ENCODE peak calls at places on chromosome X, in five cellular contexts. N, M, H, I and J are unnamed samples.

GRCh38 chrX:35809816-35810215 is 11.7 kb downstream of the MAGEB16 start:
- DNase-seq in N (no peak), M (no peak), H (no peak), I (no peak), J (no peak)

GRCh38 chrX:154368630-154369452 is 5.6 kb downstream of the FLNA start:
- DNase-seq in N (peak; percentile 98), M (peak; percentile 41), H (peak; percentile 81), I (peak; percentile 92), J (peak; percentile 81)

GRCh38 chrX:98607739-98608138 is 1724.0 kb downstream of the RPA4 start:
- DNase-seq in N (no peak), M (peak; percentile 36), H (no peak), I (no peak), J (no peak)

GRCh38 chrX:63506320-63506719 is 155.2 kb upstream of the SPIN4 start:
- DNase-seq in N (peak; percentile 54), M (peak; percentile 61), H (no peak), I (peak; percentile 39), J (no peak)

GRCh38 chrX:64093761-64094160 is 111.7 kb downstream of the AMER1 start:
- DNase-seq in N (peak; percentile 14), M (peak; percentile 67), H (no peak), I (no peak), J (no peak)

GRCh38 chrX:79413009-79413408 is 45.9 kb upstream of the ITM2A start:
- DNase-seq in N (peak; percentile 24), M (peak; percentile 29), H (no peak), I (peak; percentile 3), J (no peak)

GRCh38 chrX:75522565-75523411 is at the start of gene ZDHHC15:
- DNase-seq in N (peak; percentile 6), M (peak; percentile 73), H (peak; percentile 63), I (peak; percentile 35), J (no peak)

GRCh38 chrX:119826399-119826959 is 26.3 kb downstream of the UPF3B start:
- DNase-seq in N (peak; percentile 69), M (peak; percentile 5), H (no peak), I (peak; percentile 20), J (no peak)

GRCh38 chrX:71053217-71053621 is 14.9 kb downstream of the SNX12 start:
- DNase-seq in N (peak; percentile 7), M (peak; percentile 92), H (no peak), I (peak; percentile 19), J (no peak)

GRCh38 chrX:134460861-134461218 is 875 bp downstream of the HPRT1 start:
- DNase-seq in N (peak; percentile 25), M (peak; percentile 17), H (no peak), I (peak; percentile 24), J (no peak)

GRCh38 chrX:37989304-37989703 is 17.0 kb upstream of the SYTL5 start:
- DNase-seq in N (no peak), M (no peak), H (no peak), I (no peak), J (no peak)

GRCh38 chrX:124863303-124863702 is 456.4 kb upstream of the TEX13C start:
- DNase-seq in N (no peak), M (peak; percentile 56), H (no peak), I (no peak), J (no peak)

GRCh38 chrX:11427082-11428033 is 134.1 kb downstream of the AMELX start:
- DNase-seq in N (peak; percentile 46), M (peak; percentile 48), H (peak; percentile 43), I (no peak), J (no peak)

GRCh38 chrX:14641681-14642655 is 112.6 kb downstream of the GLRA2 start:
- DNase-seq in N (no peak), M (no peak), H (no peak), I (no peak), J (no peak)

GRCh38 chrX:30302957-30303356 is 6.2 kb downstream of the NR0B1 start:
- DNase-seq in N (peak; percentile 88), M (no peak), H (no peak), I (no peak), J (no peak)

GRCh38 chrX:65723706-65724105 is 56.3 kb downstream of the MSN start:
- DNase-seq in N (no peak), M (no peak), H (no peak), I (peak; percentile 16), J (no peak)

GRCh38 chrX:137479394-137479793 is 86.5 kb upstream of the ZIC3 start:
- DNase-seq in N (no peak), M (no peak), H (no peak), I (no peak), J (no peak)

GRCh38 chrX:386768-387575 is at the start of gene PPP2R3B:
- DNase-seq in N (peak; percentile 100), M (peak; percentile 98), H (peak; percentile 97), I (peak; percentile 98), J (peak; percentile 88)

GRCh38 chrX:40933132-40934078 is 151.8 kb upstream of the USP9X start:
- DNase-seq in N (peak; percentile 70), M (no peak), H (no peak), I (peak; percentile 61), J (no peak)

GRCh38 chrX:149487292-149487691 is 17.8 kb downstream of the IDS start:
- DNase-seq in N (no peak), M (peak; percentile 32), H (no peak), I (no peak), J (no peak)

GRCh38 chrX:142686653-142687283 is 339.0 kb upstream of the SPANXN4 start:
- DNase-seq in N (no peak), M (peak; percentile 0), H (no peak), I (no peak), J (no peak)

GRCh38 chrX:42778096-42778495 is at the start of gene PPP1R2C:
- DNase-seq in N (no peak), M (no peak), H (no peak), I (no peak), J (no peak)

GRCh38 chrX:143466130-143466529 is 51.1 kb downstream of the SPANXN3 start:
- DNase-seq in N (no peak), M (no peak), H (no peak), I (no peak), J (no peak)

GRCh38 chrX:110167952-110168451 is 149.9 kb downstream of the AMMECR1 start:
- DNase-seq in N (peak; percentile 43), M (peak; percentile 74), H (no peak), I (no peak), J (no peak)

GRCh38 chrX:111167334-111167733 is 71.3 kb downstream of the PAK3 start:
- DNase-seq in N (no peak), M (no peak), H (no peak), I (no peak), J (no peak)

GRCh38 chrX:39769748-39770147 is 328.0 kb downstream of the BCOR start:
- DNase-seq in N (no peak), M (no peak), H (no peak), I (no peak), J (no peak)

GRCh38 chrX:20378291-20378920 is 111.7 kb upstream of the RPS6KA3 start:
- DNase-seq in N (no peak), M (no peak), H (no peak), I (no peak), J (no peak)

GRCh38 chrX:101057095-101057714 is 5.3 kb upstream of the TRMT2B start:
- DNase-seq in N (peak; percentile 73), M (no peak), H (no peak), I (peak; percentile 28), J (no peak)

GRCh38 chrX:37825225-37825842 is 22.0 kb downstream of the DYNLT3 start:
- DNase-seq in N (peak; percentile 51), M (peak; percentile 59), H (peak; percentile 39), I (peak; percentile 43), J (no peak)

DNA sequence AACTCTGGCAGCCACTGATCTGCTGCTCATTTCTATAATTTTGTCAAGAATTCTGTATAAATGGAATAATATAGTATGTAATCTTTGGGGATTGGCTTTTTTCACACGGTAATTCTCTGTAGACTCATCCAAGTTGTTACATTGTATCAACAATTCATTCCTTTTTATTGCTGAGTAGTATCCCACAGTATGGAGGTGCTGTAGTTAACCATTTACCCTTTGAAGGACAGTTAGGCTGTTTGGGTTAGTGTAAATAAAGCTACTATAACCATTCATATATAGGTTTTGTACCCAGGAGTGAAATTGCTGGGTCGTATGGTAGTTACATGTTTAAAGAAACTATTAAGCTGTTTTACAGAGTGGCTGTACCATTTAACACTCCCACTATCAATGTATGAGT is 157.0 kb upstream of the NDP start:
- DNase-seq in N (no peak), M (no peak), H (no peak), I (no peak), J (no peak)
- H3K4me3 ChIP-seq in N (no peak overlapping the region), M (no peak overlapping the region), H (no peak overlapping the region), I (no peak overlapping the region), J (no peak overlapping the region)

DNA sequence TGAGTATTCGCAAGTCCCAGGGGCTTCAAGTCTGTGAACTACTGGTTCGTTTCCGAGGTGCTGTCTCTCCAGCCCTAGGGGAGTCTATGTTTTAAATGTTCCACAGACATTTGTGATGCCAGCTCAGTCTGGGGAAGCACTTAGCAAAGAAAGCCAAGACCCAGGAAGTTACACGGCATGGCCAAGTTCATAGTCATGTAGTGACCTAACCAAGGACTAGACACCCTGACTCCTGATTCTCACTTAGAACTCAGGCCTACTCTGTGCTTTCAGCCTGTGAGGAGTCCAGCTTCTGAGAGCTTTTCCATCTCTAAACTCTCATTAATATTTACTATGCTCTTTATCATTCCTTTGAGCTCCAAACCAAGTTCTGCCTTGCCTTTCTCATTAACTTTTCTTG is 105.3 kb upstream of the FAM9C start:
- DNase-seq in N (no peak), M (no peak), H (no peak), I (no peak), J (no peak)
- H3K4me3 ChIP-seq in N (no peak overlapping the region), M (no peak overlapping the region), H (no peak overlapping the region), I (no peak overlapping the region), J (no peak overlapping the region)

GRCh38 chrX:68504237-68504636 is 5.4 kb downstream of the YIPF6 start:
- DNase-seq in N (peak; percentile 23), M (no peak), H (no peak), I (peak; percentile 71), J (no peak)

GRCh38 chrX:68498044-68498507 is 775 bp upstream of the YIPF6 start:
- DNase-seq in N (no peak), M (peak; percentile 28), H (no peak), I (peak; percentile 51), J (no peak)

GRCh38 chrX:68503830-68504229 is 5.0 kb downstream of the YIPF6 start:
- DNase-seq in N (no peak), M (no peak), H (no peak), I (no peak), J (no peak)

GRCh38 chrX:68498508-68499379 is at the start of gene YIPF6:
- DNase-seq in N (peak; percentile 86), M (peak; percentile 71), H (peak; percentile 68), I (peak; percentile 66), J (no peak)

GRCh38 chrX:68500105-68500504 is 1.3 kb downstream of the YIPF6 start:
- DNase-seq in N (no peak), M (no peak), H (no peak), I (no peak), J (no peak)
- H3K4me3 ChIP-seq in N (peak overlapping the region; percentile 90), M (peak overlapping the region; percentile 85), H (peak overlapping the region; percentile 75), I (no peak overlapping the region), J (no peak overlapping the region)

DNA sequence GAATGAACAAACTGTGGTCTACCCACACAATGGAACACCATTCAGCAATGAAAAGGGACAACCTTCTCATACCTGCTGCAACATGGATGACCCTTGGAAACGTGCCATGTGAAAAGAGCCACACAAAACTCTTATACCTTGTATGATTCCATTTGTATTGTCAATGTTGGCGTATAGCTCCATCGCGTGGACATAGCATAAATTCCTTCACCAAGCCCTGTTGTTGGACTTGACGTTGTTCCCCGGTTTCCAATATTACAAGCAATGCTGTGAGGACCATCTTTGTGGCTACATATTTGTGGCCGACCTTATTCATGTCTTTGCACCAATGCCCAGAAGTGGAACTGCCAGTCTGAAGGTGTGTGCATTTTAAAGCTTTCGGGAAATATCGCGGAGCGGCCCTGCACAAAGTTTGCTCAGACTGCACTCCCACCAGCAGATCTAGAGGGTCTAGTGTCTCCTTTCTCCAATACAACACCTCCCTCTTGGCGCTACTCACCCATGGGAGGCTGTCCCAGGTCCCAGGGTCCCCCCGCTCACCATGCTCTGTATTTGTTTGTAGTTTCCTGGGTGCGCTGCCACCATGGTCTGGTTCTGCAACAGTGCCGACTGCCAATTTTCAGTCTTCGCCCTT is at the start of gene CLDN34:
- DNase-seq in N (no peak), M (no peak), H (no peak), I (no peak), J (no peak)
- H3K4me3 ChIP-seq in N (no peak within 1 kb of the TSS), M (no peak within 1 kb of the TSS), H (no peak within 1 kb of the TSS), I (no peak within 1 kb of the TSS), J (no peak within 1 kb of the TSS)